ENCODE peak calls at places on chromosomes 2 and 18, in seven cellular contexts. L, E, K, I, Z, Q and U are unnamed samples.

GRCh38 chr2:179264238-179265081 is at the start of gene SESTD1:
- DNase-seq in K (peak; percentile 73), Z (peak; percentile 69), Q (peak; percentile 60), I (peak; percentile 64), L (peak; percentile 60), E (peak; percentile 40), U (peak; percentile 74)

GRCh38 chr2:178377046-178377445 is 73.9 kb downstream of the PRKRA start:
- DNase-seq in Z (no peak), K (no peak), E (no peak), L (no peak), I (no peak), Q (no peak), U (no peak)

GRCh38 chr2:172082105-172082943 is 3.0 kb upstream of the DLX1 start:
- DNase-seq in L (no peak), Q (no peak), Z (no peak), K (no peak), E (no peak), I (no peak), U (no peak)

GRCh38 chr2:219331560-219332213 is 857 bp downstream of the RESP18 start:
- DNase-seq in I (peak; percentile 58), K (peak; percentile 11), L (no peak), E (peak; percentile 12), Q (no peak), Z (no peak), U (no peak)

GRCh38 chr2:121095257-121096080 is 189.5 kb downstream of the TFCP2L1 start:
- DNase-seq in Q (no peak), L (peak; percentile 21), Z (peak; percentile 80), I (peak; percentile 72), E (no peak), K (peak; percentile 84), U (peak; percentile 72)

GRCh38 chr18:25935356-25935755 is 155.1 kb downstream of the SS18 start:
- DNase-seq in I (no peak), L (no peak), Q (no peak), K (no peak), E (no peak), Z (no peak), U (no peak)

GRCh38 chr18:77124452-77124922 is 8.1 kb downstream of the MBP start:
- DNase-seq in E (peak; percentile 65), I (no peak), K (peak; percentile 46), Q (no peak), L (no peak), Z (no peak), U (no peak)

GRCh38 chr2:222859786-222860726 is 780 bp upstream of the ACSL3 start:
- DNase-seq in Z (peak; percentile 78), I (peak; percentile 52), K (peak; percentile 84), L (no peak), E (no peak), Q (peak; percentile 42), U (peak; percentile 46)

GRCh38 chr18:50218432-50219197 is 23.7 kb upstream of the MYO5B start:
- DNase-seq in I (peak; percentile 17), E (peak; percentile 32), L (peak; percentile 54), Z (peak; percentile 47), Q (no peak), K (no peak), U (no peak)

GRCh38 chr18:49697757-49698595 is 115.4 kb downstream of the ACAA2 start:
- DNase-seq in K (no peak), Q (no peak), L (no peak), Z (peak; percentile 16), I (no peak), E (no peak), U (no peak)

GRCh38 chr2:195396479-195396878 is 260.5 kb upstream of the SLC39A10 start:
- DNase-seq in I (no peak), E (no peak), K (no peak), L (no peak), Z (no peak), Q (no peak), U (no peak)

GRCh38 chr18:22223263-22223960 is 54.0 kb downstream of the GATA6 start:
- DNase-seq in E (no peak), I (peak; percentile 63), K (peak; percentile 98), L (no peak), Q (peak; percentile 91), Z (peak; percentile 72), U (peak; percentile 92)

GRCh38 chr2:193695367-193695766 is 1500.6 kb upstream of the TMEFF2 start:
- DNase-seq in K (no peak), Q (no peak), E (no peak), Z (no peak), L (peak; percentile 34), I (peak; percentile 1), U (no peak)

GRCh38 chr18:5073026-5073944 is 123.8 kb downstream of the AKAIN1 start:
- DNase-seq in Z (no peak), I (peak; percentile 52), E (no peak), K (peak; percentile 70), Q (no peak), L (peak; percentile 34), U (no peak)

GRCh38 chr2:73980566-73980965 is 4.1 kb upstream of the TET3 start:
- DNase-seq in K (no peak), I (no peak), E (no peak), Z (no peak), Q (no peak), L (no peak), U (no peak)

GRCh38 chr2:136572335-136572734 is 193.0 kb upstream of the THSD7B start:
- DNase-seq in Z (peak; percentile 89), Q (no peak), L (no peak), I (no peak), E (no peak), K (no peak), U (no peak)

GRCh38 chr2:64654993-64655666 is 1.4 kb upstream of the SERTAD2 start:
- DNase-seq in E (peak; percentile 33), K (no peak), Q (no peak), Z (no peak), I (peak; percentile 43), L (peak; percentile 62), U (no peak)

GRCh38 chr2:13681936-13682335 is 950.6 kb upstream of the LRATD1 start:
- DNase-seq in Q (no peak), K (no peak), E (no peak), Z (no peak), I (no peak), L (no peak), U (no peak)

GRCh38 chr2:80007722-80008503 is 296.6 kb downstream of the LRRTM1 start:
- DNase-seq in I (no peak), Q (no peak), L (no peak), E (no peak), K (no peak), Z (no peak), U (no peak)

GRCh38 chr2:109062558-109063325 is 66.3 kb upstream of the SH3RF3 start:
- DNase-seq in Z (no peak), L (no peak), Q (no peak), E (no peak), K (no peak), I (no peak), U (no peak)

GRCh38 chr18:53411511-53411910 is 813.0 kb downstream of the MBD2 start:
- DNase-seq in I (no peak), E (no peak), L (no peak), K (no peak), Q (no peak), Z (no peak), U (no peak)

GRCh38 chr2:139791330-139791729 is 1011.1 kb upstream of the NXPH2 start:
- DNase-seq in E (no peak), L (no peak), Q (no peak), K (no peak), I (no peak), Z (no peak), U (no peak)

GRCh38 chr18:76688724-76689472 is 133.5 kb upstream of the ZNF236 start:
- DNase-seq in K (no peak), L (no peak), I (no peak), Q (no peak), Z (no peak), E (no peak), U (no peak)

GRCh38 chr2:28048341-28048740 is 157.8 kb downstream of the BABAM2 start:
- DNase-seq in K (no peak), L (no peak), E (no peak), Q (no peak), Z (no peak), I (no peak), U (no peak)

GRCh38 chr2:64153811-64154210 is 9.6 kb upstream of the PELI1 start:
- DNase-seq in L (no peak), I (peak; percentile 37), E (no peak), Z (no peak), Q (no peak), K (no peak), U (no peak)

GRCh38 chr2:227460079-227460485 is 11.9 kb upstream of the AGFG1 start:
- DNase-seq in K (peak; percentile 65), Q (no peak), I (peak; percentile 66), L (no peak), E (peak; percentile 55), Z (no peak), U (no peak)

GRCh38 chr2:223054193-223054781 is 2.3 kb downstream of the KCNE4 start:
- DNase-seq in K (peak; percentile 78), L (no peak), Q (peak; percentile 91), I (no peak), E (no peak), Z (peak; percentile 48), U (peak; percentile 35)

GRCh38 chr18:58270396-58270795 is 226.4 kb downstream of the NEDD4L start:
- DNase-seq in K (no peak), Z (no peak), L (no peak), E (no peak), Q (no peak), I (no peak), U (no peak)
- H3K27ac ChIP-seq in K (no peak overlapping the region), Z (peak overlapping the region; percentile 81), L (no peak overlapping the region), E (no peak overlapping the region), Q (no peak overlapping the region), I (no peak overlapping the region), U (peak overlapping the region; percentile 15)

GRCh38 chr2:148853458-148853857 is 21.6 kb upstream of the KIF5C start:
- DNase-seq in L (no peak), K (no peak), E (no peak), I (no peak), Q (no peak), Z (no peak), U (no peak)
- TF ChIP-seq CTCF in L (no peak), K (no peak), E (no peak), I (no peak), Q (no peak), Z (no peak), U (no peak)

GRCh38 chr18:13134551-13135401 is 83.8 kb upstream of the LDLRAD4 start:
- DNase-seq in E (no peak), Z (no peak), K (no peak), I (no peak), Q (no peak), L (no peak), U (no peak)
- H3K4me3 ChIP-seq in E (no peak overlapping the region), Z (no peak overlapping the region), K (no peak overlapping the region), I (no peak overlapping the region), Q (no peak overlapping the region), L (no peak overlapping the region), U (no peak overlapping the region)

DNA sequence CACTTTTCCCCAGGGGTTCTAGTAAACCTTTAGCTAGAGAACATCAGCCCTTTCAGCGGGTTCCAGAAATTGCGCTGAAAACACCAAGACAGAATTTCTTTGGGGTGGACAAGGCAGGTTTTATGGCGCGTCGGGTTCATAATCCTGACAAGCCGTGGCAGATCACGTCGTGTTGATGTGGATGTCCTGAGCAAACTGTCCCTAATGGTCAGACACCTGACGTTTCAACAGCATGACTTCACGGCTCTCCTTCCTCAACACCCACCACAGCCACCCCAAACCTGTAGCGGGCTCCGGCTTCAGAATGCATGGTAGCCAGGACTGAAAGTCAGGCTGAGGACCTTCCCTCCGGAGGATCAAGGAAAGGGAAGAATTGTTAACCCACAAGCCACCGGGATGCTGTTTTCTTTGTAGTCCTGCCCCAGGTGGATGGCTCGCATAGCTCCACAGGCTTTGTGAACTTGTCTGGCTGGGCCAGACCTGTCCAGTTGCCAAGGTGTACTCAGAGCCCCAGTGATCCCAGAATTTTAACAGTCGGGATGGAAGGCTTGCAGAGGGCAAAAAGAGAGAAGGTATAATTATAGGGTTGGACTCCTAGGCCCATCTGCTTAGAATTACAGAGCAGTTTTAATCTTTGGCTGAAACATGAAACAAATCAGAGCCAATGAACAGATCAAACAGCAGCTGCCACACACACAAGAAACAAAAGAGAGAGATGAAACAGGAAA is 1.5 kb downstream of the APCDD1 start:
- DNase-seq in E (no peak), K (no peak), L (no peak), I (no peak), Q (no peak), Z (peak; percentile 40), U (no peak)
- H3K27ac ChIP-seq in E (no peak overlapping the region), K (peak overlapping the region; percentile 45), L (no peak overlapping the region), I (no peak overlapping the region), Q (peak overlapping the region; percentile 89), Z (peak overlapping the region; percentile 77), U (no peak overlapping the region)